ENCODE peak calls at places on chromosomes 4 and X, in eight cellular contexts. M is brain microvascular endothelial cell, Y is heart right ventricle, G is cardiac muscle cell, Q is thoracic aorta, H is fibroblast of lung, B is ascending aorta, I is esophagus squamous epithelium. Z is an unnamed sample.

GRCh38 chr4:160375746-160376452 is 1273.0 kb downstream of the RAPGEF2 start:
- DNase-seq in M (peak; percentile 52), Y (no peak), G (no peak), Q (no peak), H (no peak), B (no peak), I (no peak), Z (no peak)

GRCh38 chr4:20313237-20314030 is 61.7 kb downstream of the SLIT2 start:
- DNase-seq in M (no peak), Y (no peak), G (peak; percentile 67), Q (no peak), H (no peak), B (no peak), I (no peak), Z (no peak)

GRCh38 chrX:71103110-71103983 is 3.2 kb downstream of the CXorf65 start:
- DNase-seq in M (no peak), Y (peak; percentile 22), G (peak; percentile 42), Q (no peak), H (no peak), B (no peak), I (no peak), Z (no peak)

GRCh38 chrX:27438937-27439336 is 24.2 kb downstream of the PPP4R3C start:
- DNase-seq in M (no peak), Y (no peak), G (no peak), Q (no peak), H (no peak), B (no peak), I (no peak), Z (no peak)

GRCh38 chr4:33930497-33930896 is 2313.8 kb downstream of the ARAP2 start:
- DNase-seq in M (no peak), Y (no peak), G (no peak), Q (no peak), H (peak; percentile 39), B (no peak), I (no peak), Z (no peak)

GRCh38 chr4:76563804-76564468 is 128.9 kb downstream of the SHROOM3 start:
- DNase-seq in M (no peak), Y (no peak), G (peak; percentile 28), Q (no peak), H (no peak), B (no peak), I (no peak), Z (no peak)

GRCh38 chr4:682490-683172 is 6.3 kb downstream of the SLC49A3 start:
- DNase-seq in M (no peak), Y (no peak), G (no peak), Q (no peak), H (no peak), B (no peak), I (no peak), Z (no peak)

GRCh38 chrX:13697976-13698375 is 9.0 kb downstream of the RAB9A start:
- DNase-seq in M (no peak), Y (no peak), G (no peak), Q (no peak), H (no peak), B (no peak), I (no peak), Z (no peak)

GRCh38 chrX:102517331-102517730 is 792 bp upstream of the TMSB15A start:
- DNase-seq in M (peak; percentile 6), Y (no peak), G (no peak), Q (no peak), H (peak; percentile 46), B (no peak), I (no peak), Z (no peak)

GRCh38 chr4:106201373-106201772 is 114.6 kb downstream of the TBCK start:
- DNase-seq in M (no peak), Y (no peak), G (peak; percentile 37), Q (no peak), H (peak; percentile 53), B (no peak), I (no peak), Z (no peak)

GRCh38 chrX:44244008-44244407 is 99.5 kb downstream of the EFHC2 start:
- DNase-seq in M (peak; percentile 27), Y (no peak), G (peak; percentile 3), Q (no peak), H (peak; percentile 61), B (no peak), I (no peak), Z (no peak)

GRCh38 chr4:70280567-70280966 is 38.2 kb downstream of the CSN3 start:
- DNase-seq in M (no peak), Y (no peak), G (no peak), Q (no peak), H (no peak), B (no peak), I (no peak), Z (no peak)

GRCh38 chr4:82866706-82867385 is 24.1 kb downstream of the SEC31A start:
- DNase-seq in M (no peak), Y (no peak), G (no peak), Q (no peak), H (no peak), B (no peak), I (no peak), Z (no peak)

GRCh38 chr4:96602661-96603060 is 762.8 kb downstream of the PDHA2 start:
- DNase-seq in M (no peak), Y (no peak), G (no peak), Q (no peak), H (no peak), B (no peak), I (no peak), Z (no peak)

GRCh38 chrX:150616863-150617198 is 48.4 kb downstream of the MTM1 start:
- DNase-seq in M (no peak), Y (no peak), G (no peak), Q (no peak), H (no peak), B (no peak), I (no peak), Z (no peak)

GRCh38 chr4:1683371-1683902 is 676 bp downstream of the FAM53A start:
- DNase-seq in M (peak; percentile 83), Y (no peak), G (peak; percentile 23), Q (no peak), H (peak; percentile 83), B (no peak), I (no peak), Z (peak; percentile 61)

DNA sequence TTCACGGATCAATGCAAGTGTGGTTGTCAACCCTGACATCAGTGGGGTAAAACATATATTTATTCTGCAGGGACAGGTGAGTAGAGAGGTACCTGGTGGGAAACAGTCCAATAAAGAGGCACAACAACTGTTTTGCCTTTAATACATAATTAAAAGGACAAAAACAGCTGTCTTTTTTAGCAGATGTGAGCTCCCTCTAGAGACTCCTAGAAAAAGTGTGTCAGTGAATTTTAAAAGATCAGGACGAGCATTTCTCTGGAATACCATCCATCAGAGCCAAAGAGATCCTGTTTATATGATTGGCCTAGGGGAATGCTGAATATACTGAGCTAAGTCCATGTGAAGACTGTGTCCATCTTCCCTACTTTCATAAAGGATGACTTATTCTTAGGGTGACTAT is 58.3 kb downstream of the TMEM144 start:
- DNase-seq in M (no peak), Y (no peak), G (no peak), Q (no peak), H (no peak), B (no peak), I (no peak), Z (no peak)
- TF ChIP-seq CTCF in M (peak; percentile 17), Y (no peak), G (no peak), Q (no peak), H (no peak), B (no peak), I (no peak), Z (peak; percentile 26)

DNA sequence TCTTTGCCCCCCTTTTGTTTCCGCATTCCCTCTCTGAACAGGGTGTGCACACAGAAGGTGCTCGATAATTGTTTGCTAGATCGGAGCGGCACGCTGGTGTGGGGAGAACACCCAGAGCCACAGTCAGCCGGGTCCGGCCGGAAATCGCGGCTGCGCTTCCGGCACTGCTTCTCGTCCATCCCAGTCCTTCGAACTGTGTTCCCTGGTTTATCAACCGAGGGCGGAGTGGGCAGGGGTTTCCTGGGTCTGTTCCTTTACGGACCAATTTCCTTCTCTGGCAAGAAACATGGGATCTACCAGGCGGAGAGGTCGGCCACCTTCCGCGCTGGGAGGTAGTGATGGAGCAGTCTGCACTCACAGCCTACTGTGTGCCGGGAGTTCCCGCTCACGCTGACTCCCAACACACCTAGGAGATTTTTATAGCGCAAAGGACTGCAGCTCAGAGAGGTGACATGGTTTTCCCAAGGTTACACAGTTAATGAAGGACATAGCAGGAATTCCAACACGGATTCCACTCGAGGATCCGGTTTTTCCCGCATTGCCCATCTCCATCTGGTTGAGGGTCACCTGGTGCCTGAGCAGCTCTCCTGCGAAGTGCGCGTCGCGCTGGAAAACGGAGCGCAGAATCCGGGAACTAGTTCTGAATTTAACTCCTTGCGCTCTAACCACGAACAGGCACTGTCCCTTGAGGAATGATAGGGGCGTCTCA is 6.8 kb downstream of the MSX1 start:
- DNase-seq in M (no peak), Y (no peak), G (peak; percentile 46), Q (no peak), H (no peak), B (no peak), I (no peak), Z (no peak)
- H3K4me3 ChIP-seq in M (no peak overlapping the region), Y (peak overlapping the region; percentile 49), G (peak overlapping the region; percentile 30), Q (peak overlapping the region; percentile 63), H (peak overlapping the region; percentile 42), B (peak overlapping the region; percentile 40), I (peak overlapping the region; percentile 42), Z (peak overlapping the region; percentile 28)

DNA sequence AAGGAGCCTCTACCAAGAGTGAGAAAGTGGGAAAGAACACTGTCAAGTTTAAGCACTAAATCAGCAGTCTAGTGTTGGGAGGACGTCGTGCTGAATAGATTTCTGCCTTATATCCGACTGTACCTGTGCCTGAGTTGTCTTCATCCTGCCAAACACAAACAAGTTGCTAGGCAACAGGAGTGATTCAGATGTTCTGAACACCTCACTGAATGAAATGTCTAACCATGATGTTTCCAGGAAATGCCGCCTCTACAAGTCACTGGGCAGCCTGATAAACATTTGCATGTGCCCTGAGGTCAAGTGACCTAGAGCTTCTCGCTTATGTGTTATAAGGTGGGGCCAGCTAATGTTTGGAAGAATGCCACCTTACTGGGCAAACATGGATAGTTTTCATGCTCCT is 37.9 kb downstream of the SGMS2 start:
- DNase-seq in M (peak; percentile 79), Y (no peak), G (no peak), Q (peak; percentile 4), H (peak; percentile 37), B (no peak), I (no peak), Z (peak; percentile 96)
- TF ChIP-seq CTCF in M (no peak), Y (no peak), G (no peak), Q (no peak), H (no peak), B (no peak), I (no peak), Z (no peak)

GRCh38 chrX:57902633-57903032 is 7.6 kb downstream of the ZXDA start:
- DNase-seq in M (no peak), Y (no peak), G (no peak), Q (no peak), H (no peak), B (no peak), I (no peak), Z (no peak)

GRCh38 chrX:57900961-57901360 is 9.3 kb downstream of the ZXDA start:
- DNase-seq in M (peak; percentile 8), Y (no peak), G (no peak), Q (no peak), H (peak; percentile 34), B (no peak), I (no peak), Z (peak; percentile 52)

GRCh38 chrX:57906790-57907189 is 3.5 kb downstream of the ZXDA start:
- DNase-seq in M (peak; percentile 21), Y (no peak), G (no peak), Q (no peak), H (peak; percentile 47), B (no peak), I (no peak), Z (no peak)

GRCh38 chrX:57904481-57904880 is 5.8 kb downstream of the ZXDA start:
- DNase-seq in M (no peak), Y (no peak), G (no peak), Q (no peak), H (no peak), B (no peak), I (no peak), Z (no peak)

GRCh38 chrX:57905141-57905540 is 5.1 kb downstream of the ZXDA start:
- DNase-seq in M (no peak), Y (no peak), G (no peak), Q (no peak), H (peak; percentile 14), B (no peak), I (no peak), Z (no peak)
- H3K4me3 ChIP-seq in M (no peak overlapping the region), Y (peak overlapping the region; percentile 33), G (no peak overlapping the region), Q (peak overlapping the region; percentile 44), H (peak overlapping the region; percentile 46), B (no peak overlapping the region), I (peak overlapping the region; percentile 45), Z (peak overlapping the region; percentile 11)